ENCODE peak calls at places on chromosome 4, in ten cellular contexts. One of them, this sample, is unnamed.

GRCh38 chr4:73505567-73505966 is 24.0 kb downstream of the AFM start:
- DNase-seq in endothelial cell of umbilical vein: no peak
- DNase-seq in IMR-90: no peak
- DNase-seq in K562: no peak
- DNase-seq in AG09309: no peak
- DNase-seq in lower leg skin: no peak
- DNase-seq in foreskin fibroblast: no peak
- DNase-seq in HCT116: no peak
- DNase-seq in GM13977: no peak
- DNase-seq in astrocyte of the cerebellum: no peak
- DNase-seq in this sample: no peak

GRCh38 chr4:174137698-174138097 is 145.8 kb downstream of the FBXO8 start:
- DNase-seq in endothelial cell of umbilical vein: no peak
- DNase-seq in IMR-90: no peak
- DNase-seq in K562: no peak
- DNase-seq in AG09309: no peak
- DNase-seq in lower leg skin: no peak
- DNase-seq in foreskin fibroblast: no peak
- DNase-seq in HCT116: no peak
- DNase-seq in GM13977: no peak
- DNase-seq in astrocyte of the cerebellum: no peak
- DNase-seq in this sample: no peak

GRCh38 chr4:6280365-6280996 is 10.8 kb downstream of the WFS1 start:
- DNase-seq in endothelial cell of umbilical vein: no peak
- DNase-seq in IMR-90: no peak
- DNase-seq in K562: no peak
- DNase-seq in AG09309: no peak
- DNase-seq in lower leg skin: no peak
- DNase-seq in foreskin fibroblast: no peak
- DNase-seq in HCT116: no peak
- DNase-seq in GM13977: no peak
- DNase-seq in astrocyte of the cerebellum: no peak
- DNase-seq in this sample: no peak

GRCh38 chr4:93646225-93646930 is 182.2 kb upstream of the ATOH1 start:
- DNase-seq in endothelial cell of umbilical vein: no peak
- DNase-seq in IMR-90: peak
- DNase-seq in K562: no peak
- DNase-seq in AG09309: no peak
- DNase-seq in lower leg skin: no peak
- DNase-seq in foreskin fibroblast: peak
- DNase-seq in HCT116: no peak
- DNase-seq in GM13977: no peak
- DNase-seq in astrocyte of the cerebellum: no peak
- DNase-seq in this sample: no peak

GRCh38 chr4:20723019-20723418 is 22.8 kb downstream of the PACRGL start:
- DNase-seq in endothelial cell of umbilical vein: no peak
- DNase-seq in IMR-90: no peak
- DNase-seq in K562: no peak
- DNase-seq in AG09309: no peak
- DNase-seq in lower leg skin: no peak
- DNase-seq in foreskin fibroblast: peak
- DNase-seq in HCT116: no peak
- DNase-seq in GM13977: no peak
- DNase-seq in astrocyte of the cerebellum: no peak
- DNase-seq in this sample: no peak

GRCh38 chr4:8818063-8818881 is 53.4 kb downstream of the HMX1 start:
- DNase-seq in endothelial cell of umbilical vein: no peak
- DNase-seq in IMR-90: no peak
- DNase-seq in K562: no peak
- DNase-seq in AG09309: no peak
- DNase-seq in lower leg skin: peak
- DNase-seq in foreskin fibroblast: no peak
- DNase-seq in HCT116: no peak
- DNase-seq in GM13977: no peak
- DNase-seq in astrocyte of the cerebellum: no peak
- DNase-seq in this sample: no peak

GRCh38 chr4:155772459-155773195 is 13.8 kb downstream of the GUCY1B1 start:
- DNase-seq in endothelial cell of umbilical vein: no peak
- DNase-seq in IMR-90: no peak
- DNase-seq in K562: no peak
- DNase-seq in AG09309: no peak
- DNase-seq in lower leg skin: no peak
- DNase-seq in foreskin fibroblast: no peak
- DNase-seq in HCT116: no peak
- DNase-seq in GM13977: no peak
- DNase-seq in astrocyte of the cerebellum: no peak
- DNase-seq in this sample: no peak

GRCh38 chr4:6295495-6295894 is 25.8 kb downstream of the WFS1 start:
- DNase-seq in endothelial cell of umbilical vein: no peak
- DNase-seq in IMR-90: no peak
- DNase-seq in K562: no peak
- DNase-seq in AG09309: no peak
- DNase-seq in lower leg skin: no peak
- DNase-seq in foreskin fibroblast: no peak
- DNase-seq in HCT116: no peak
- DNase-seq in GM13977: no peak
- DNase-seq in astrocyte of the cerebellum: no peak
- DNase-seq in this sample: no peak

GRCh38 chr4:176302283-176303275 is 17.2 kb upstream of the SPCS3 start:
- DNase-seq in endothelial cell of umbilical vein: no peak
- DNase-seq in IMR-90: peak
- DNase-seq in K562: no peak
- DNase-seq in AG09309: peak
- DNase-seq in lower leg skin: no peak
- DNase-seq in foreskin fibroblast: peak
- DNase-seq in HCT116: peak
- DNase-seq in GM13977: no peak
- DNase-seq in astrocyte of the cerebellum: peak
- DNase-seq in this sample: no peak

GRCh38 chr4:109576462-109576861 is 16.4 kb downstream of the MCUB start:
- DNase-seq in endothelial cell of umbilical vein: peak
- DNase-seq in IMR-90: peak
- DNase-seq in K562: peak
- DNase-seq in AG09309: no peak
- DNase-seq in lower leg skin: no peak
- DNase-seq in foreskin fibroblast: peak
- DNase-seq in HCT116: no peak
- DNase-seq in GM13977: no peak
- DNase-seq in astrocyte of the cerebellum: no peak
- DNase-seq in this sample: no peak

GRCh38 chr4:53622739-53623151 is 31.5 kb upstream of the LNX1 start:
- DNase-seq in endothelial cell of umbilical vein: no peak
- DNase-seq in IMR-90: peak
- DNase-seq in K562: no peak
- DNase-seq in AG09309: peak
- DNase-seq in lower leg skin: no peak
- DNase-seq in foreskin fibroblast: peak
- DNase-seq in HCT116: no peak
- DNase-seq in GM13977: no peak
- DNase-seq in astrocyte of the cerebellum: no peak
- DNase-seq in this sample: no peak

GRCh38 chr4:169620846-169621228 is 459 bp downstream of the CLCN3 start:
- DNase-seq in endothelial cell of umbilical vein: peak
- DNase-seq in IMR-90: no peak
- DNase-seq in K562: no peak
- DNase-seq in AG09309: no peak
- DNase-seq in lower leg skin: no peak
- DNase-seq in foreskin fibroblast: peak
- DNase-seq in HCT116: no peak
- DNase-seq in GM13977: no peak
- DNase-seq in astrocyte of the cerebellum: no peak
- DNase-seq in this sample: no peak
- TF ChIP-seq CTCF in endothelial cell of umbilical vein: no peak
- TF ChIP-seq CTCF in IMR-90: no peak
- TF ChIP-seq CTCF in K562: no peak
- TF ChIP-seq CTCF in AG09309: no peak
- TF ChIP-seq CTCF in lower leg skin: no peak
- TF ChIP-seq CTCF in foreskin fibroblast: no peak
- TF ChIP-seq CTCF in HCT116: no peak
- TF ChIP-seq CTCF in GM13977: no peak
- TF ChIP-seq CTCF in astrocyte of the cerebellum: no peak
- TF ChIP-seq CTCF in this sample: no peak

GRCh38 chr4:95693594-95693993 is 144.8 kb upstream of the UNC5C start:
- DNase-seq in endothelial cell of umbilical vein: peak
- DNase-seq in IMR-90: peak
- DNase-seq in K562: no peak
- DNase-seq in AG09309: no peak
- DNase-seq in lower leg skin: no peak
- DNase-seq in foreskin fibroblast: no peak
- DNase-seq in HCT116: peak
- DNase-seq in GM13977: no peak
- DNase-seq in astrocyte of the cerebellum: no peak
- DNase-seq in this sample: no peak
- TF ChIP-seq CTCF in endothelial cell of umbilical vein: peak
- TF ChIP-seq CTCF in IMR-90: no peak
- TF ChIP-seq CTCF in K562: no peak
- TF ChIP-seq CTCF in AG09309: no peak
- TF ChIP-seq CTCF in lower leg skin: no peak
- TF ChIP-seq CTCF in foreskin fibroblast: no peak
- TF ChIP-seq CTCF in HCT116: no peak
- TF ChIP-seq CTCF in GM13977: no peak
- TF ChIP-seq CTCF in astrocyte of the cerebellum: peak
- TF ChIP-seq CTCF in this sample: no peak

GRCh38 chr4:168739851-168740250 is 243.0 kb downstream of the PALLD start:
- DNase-seq in endothelial cell of umbilical vein: peak
- DNase-seq in IMR-90: no peak
- DNase-seq in K562: no peak
- DNase-seq in AG09309: no peak
- DNase-seq in lower leg skin: no peak
- DNase-seq in foreskin fibroblast: no peak
- DNase-seq in HCT116: no peak
- DNase-seq in GM13977: no peak
- DNase-seq in astrocyte of the cerebellum: no peak
- DNase-seq in this sample: no peak
- TF ChIP-seq CTCF in endothelial cell of umbilical vein: no peak
- TF ChIP-seq CTCF in IMR-90: no peak
- TF ChIP-seq CTCF in K562: no peak
- TF ChIP-seq CTCF in AG09309: no peak
- TF ChIP-seq CTCF in lower leg skin: no peak
- TF ChIP-seq CTCF in foreskin fibroblast: no peak
- TF ChIP-seq CTCF in HCT116: no peak
- TF ChIP-seq CTCF in GM13977: no peak
- TF ChIP-seq CTCF in astrocyte of the cerebellum: no peak
- TF ChIP-seq CTCF in this sample: no peak

GRCh38 chr4:91116861-91117260 is 989.7 kb downstream of the CCSER1 start:
- DNase-seq in endothelial cell of umbilical vein: peak
- DNase-seq in IMR-90: no peak
- DNase-seq in K562: no peak
- DNase-seq in AG09309: no peak
- DNase-seq in lower leg skin: no peak
- DNase-seq in foreskin fibroblast: no peak
- DNase-seq in HCT116: peak
- DNase-seq in GM13977: peak
- DNase-seq in astrocyte of the cerebellum: peak
- DNase-seq in this sample: no peak
- TF ChIP-seq CTCF in endothelial cell of umbilical vein: peak
- TF ChIP-seq CTCF in IMR-90: peak
- TF ChIP-seq CTCF in K562: no peak
- TF ChIP-seq CTCF in AG09309: no peak
- TF ChIP-seq CTCF in lower leg skin: no peak
- TF ChIP-seq CTCF in foreskin fibroblast: no peak
- TF ChIP-seq CTCF in HCT116: peak
- TF ChIP-seq CTCF in GM13977: peak
- TF ChIP-seq CTCF in astrocyte of the cerebellum: peak
- TF ChIP-seq CTCF in this sample: peak

DNA sequence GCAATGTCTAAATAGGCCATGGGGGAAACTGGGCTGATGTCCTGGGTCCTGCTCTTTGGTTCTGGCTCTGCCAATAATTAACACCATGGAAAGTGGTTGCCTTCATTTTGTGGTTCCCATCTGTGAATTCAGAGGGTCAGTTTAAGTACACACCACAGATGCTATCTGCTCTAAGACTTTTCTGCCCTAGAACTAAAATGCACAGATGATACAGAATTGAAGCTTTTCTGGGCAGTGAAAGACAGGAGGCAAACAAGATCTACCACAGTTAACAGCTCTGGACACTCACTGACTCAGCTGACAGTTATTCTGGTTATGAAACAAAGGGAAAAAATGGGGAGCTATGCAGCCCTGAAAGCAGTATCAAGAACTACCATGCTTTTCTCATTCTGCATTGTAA is 37.3 kb downstream of the APBB2 start:
- DNase-seq in endothelial cell of umbilical vein: peak
- DNase-seq in IMR-90: peak
- DNase-seq in K562: no peak
- DNase-seq in AG09309: peak
- DNase-seq in lower leg skin: no peak
- DNase-seq in foreskin fibroblast: peak
- DNase-seq in HCT116: no peak
- DNase-seq in GM13977: no peak
- DNase-seq in astrocyte of the cerebellum: peak
- DNase-seq in this sample: no peak
- TF ChIP-seq CTCF in endothelial cell of umbilical vein: no peak
- TF ChIP-seq CTCF in IMR-90: peak
- TF ChIP-seq CTCF in K562: no peak
- TF ChIP-seq CTCF in AG09309: peak
- TF ChIP-seq CTCF in lower leg skin: no peak
- TF ChIP-seq CTCF in foreskin fibroblast: no peak
- TF ChIP-seq CTCF in HCT116: no peak
- TF ChIP-seq CTCF in GM13977: no peak
- TF ChIP-seq CTCF in astrocyte of the cerebellum: peak
- TF ChIP-seq CTCF in this sample: no peak

GRCh38 chr4:80138556-80139538 is 58.5 kb upstream of the PRDM8 start:
- DNase-seq in endothelial cell of umbilical vein: no peak
- DNase-seq in IMR-90: peak
- DNase-seq in K562: no peak
- DNase-seq in AG09309: peak
- DNase-seq in lower leg skin: no peak
- DNase-seq in foreskin fibroblast: peak
- DNase-seq in HCT116: no peak
- DNase-seq in GM13977: peak
- DNase-seq in astrocyte of the cerebellum: peak
- DNase-seq in this sample: no peak
- TF ChIP-seq CTCF in endothelial cell of umbilical vein: no peak
- TF ChIP-seq CTCF in IMR-90: no peak
- TF ChIP-seq CTCF in K562: no peak
- TF ChIP-seq CTCF in AG09309: no peak
- TF ChIP-seq CTCF in lower leg skin: no peak
- TF ChIP-seq CTCF in foreskin fibroblast: no peak
- TF ChIP-seq CTCF in HCT116: no peak
- TF ChIP-seq CTCF in GM13977: no peak
- TF ChIP-seq CTCF in astrocyte of the cerebellum: no peak
- TF ChIP-seq CTCF in this sample: no peak